ENCODE peak calls at places on chromosome 2, in eight cellular contexts. S is aorta, A is NCI-H460, I is psoas muscle, D is M059J, V is hippocampal formation, J is COLO829, C is NCI-H1092. B is an unnamed sample.

GRCh38 chr2:42954227-42954962 is 162.0 kb upstream of the HAAO start:
- DNase-seq in S (no peak), A (no peak), I (no peak), D (peak; percentile 45), V (no peak), J (peak; percentile 58), C (no peak), B (no peak)

GRCh38 chr2:161245671-161246070 is 62.6 kb upstream of the PSMD14 start:
- DNase-seq in S (no peak), A (no peak), I (no peak), D (no peak), V (no peak), J (no peak), C (no peak), B (no peak)

GRCh38 chr2:119753041-119753929 is 6.4 kb upstream of the PTPN4 start:
- DNase-seq in S (no peak), A (peak; percentile 59), I (no peak), D (peak; percentile 45), V (peak; percentile 53), J (no peak), C (no peak), B (no peak)

GRCh38 chr2:183088061-183088460 is 9.5 kb downstream of the DUSP19 start:
- DNase-seq in S (no peak), A (no peak), I (no peak), D (no peak), V (no peak), J (no peak), C (no peak), B (no peak)

GRCh38 chr2:236843604-236844003 is 242.1 kb upstream of the COPS8 start:
- DNase-seq in S (no peak), A (no peak), I (no peak), D (no peak), V (no peak), J (no peak), C (no peak), B (no peak)

GRCh38 chr2:201452058-201452736 is 657 bp downstream of the STRADB start:
- DNase-seq in S (no peak), A (no peak), I (no peak), D (no peak), V (no peak), J (no peak), C (no peak), B (no peak)

GRCh38 chr2:170498559-170498958 is 216.6 kb upstream of the SP5 start:
- DNase-seq in S (no peak), A (no peak), I (no peak), D (no peak), V (no peak), J (no peak), C (no peak), B (no peak)

GRCh38 chr2:158922610-158923009 is 45.8 kb upstream of the TANC1 start:
- DNase-seq in S (no peak), A (no peak), I (no peak), D (peak; percentile 38), V (no peak), J (no peak), C (no peak), B (no peak)

GRCh38 chr2:200356794-200357472 is 50.4 kb downstream of the SPATS2L start:
- DNase-seq in S (no peak), A (no peak), I (no peak), D (peak; percentile 20), V (no peak), J (no peak), C (no peak), B (no peak)

B was measured in neural crest cell.